ENCODE peak calls at places on chromosomes 2 and 18, in nine cellular contexts. N, H, P, O, X, U, S, W and G are unnamed samples.

GRCh38 chr2:168060956-168061750 is 186.2 kb downstream of the STK39 start:
- DNase-seq in N (no peak), H (no peak), P (no peak), O (peak; percentile 57), X (peak; percentile 4), U (no peak), S (no peak), W (no peak), G (no peak)

GRCh38 chr18:45423664-45424063 is 191.6 kb upstream of the SLC14A2 start:
- DNase-seq in N (peak; percentile 24), H (no peak), P (no peak), O (no peak), X (no peak), U (peak; percentile 58), S (no peak), W (no peak), G (no peak)

GRCh38 chr2:170739507-170740046 is 24.4 kb downstream of the SP5 start:
- DNase-seq in N (no peak), H (no peak), P (no peak), O (no peak), X (no peak), U (no peak), S (no peak), W (no peak), G (no peak)

GRCh38 chr2:15748736-15749323 is 157.2 kb downstream of the DDX1 start:
- DNase-seq in N (no peak), H (peak; percentile 7), P (no peak), O (peak; percentile 56), X (no peak), U (no peak), S (no peak), W (peak; percentile 84), G (no peak)

GRCh38 chr2:239158641-239159475 is 242.0 kb downstream of the HDAC4 start:
- DNase-seq in N (no peak), H (no peak), P (no peak), O (no peak), X (no peak), U (no peak), S (no peak), W (peak; percentile 60), G (no peak)

GRCh38 chr2:235054497-235054896 is 102.7 kb downstream of the SH3BP4 start:
- DNase-seq in N (peak; percentile 38), H (peak; percentile 78), P (no peak), O (no peak), X (no peak), U (no peak), S (no peak), W (no peak), G (no peak)

GRCh38 chr2:97718051-97718882 is 4.9 kb downstream of the ZAP70 start:
- DNase-seq in N (no peak), H (no peak), P (peak; percentile 66), O (no peak), X (no peak), U (no peak), S (peak; percentile 71), W (no peak), G (peak; percentile 69)

GRCh38 chr2:128501022-128501690 is 182.5 kb upstream of the HS6ST1 start:
- DNase-seq in N (no peak), H (no peak), P (no peak), O (no peak), X (no peak), U (no peak), S (no peak), W (no peak), G (no peak)

GRCh38 chr2:131093066-131093842 is at the start of gene FAM168B:
- DNase-seq in N (peak; percentile 98), H (peak; percentile 95), P (peak; percentile 74), O (peak; percentile 93), X (peak; percentile 88), U (peak; percentile 29), S (peak; percentile 89), W (peak; percentile 95), G (peak; percentile 87)

GRCh38 chr2:177169810-177170514 is 42.6 kb upstream of the HNRNPA3 start:
- DNase-seq in N (peak; percentile 43), H (peak; percentile 41), P (no peak), O (no peak), X (no peak), U (peak; percentile 95), S (no peak), W (no peak), G (no peak)

GRCh38 chr2:29080886-29081743 is 6.8 kb upstream of the PCARE start:
- DNase-seq in N (no peak), H (no peak), P (no peak), O (peak; percentile 67), X (no peak), U (no peak), S (no peak), W (no peak), G (no peak)

GRCh38 chr18:51123936-51124486 is 73.5 kb downstream of the MEX3C start:
- DNase-seq in N (no peak), H (no peak), P (no peak), O (no peak), X (no peak), U (no peak), S (no peak), W (no peak), G (no peak)

GRCh38 chr2:99255491-99256318 is at the start of gene LYG2:
- DNase-seq in N (no peak), H (no peak), P (no peak), O (no peak), X (no peak), U (no peak), S (no peak), W (no peak), G (no peak)

GRCh38 chr18:13500891-13501887 is 225.2 kb downstream of the FAM210A start:
- DNase-seq in N (no peak), H (no peak), P (no peak), O (peak; percentile 62), X (no peak), U (peak; percentile 65), S (no peak), W (peak; percentile 63), G (no peak)

GRCh38 chr2:241036964-241037421 is 38.6 kb downstream of the SNED1 start:
- DNase-seq in N (no peak), H (no peak), P (no peak), O (no peak), X (no peak), U (no peak), S (no peak), W (peak; percentile 53), G (no peak)

GRCh38 chr2:12514168-12514567 is 202.6 kb upstream of the TRIB2 start:
- DNase-seq in N (no peak), H (no peak), P (no peak), O (no peak), X (no peak), U (no peak), S (no peak), W (no peak), G (no peak)

GRCh38 chr2:148044322-148044721 is 23.4 kb downstream of the MBD5 start:
- DNase-seq in N (no peak), H (no peak), P (no peak), O (no peak), X (peak; percentile 41), U (no peak), S (no peak), W (no peak), G (no peak)

GRCh38 chr2:30492619-30493018 is 45.6 kb downstream of the LCLAT1 start:
- DNase-seq in N (no peak), H (no peak), P (no peak), O (no peak), X (no peak), U (no peak), S (no peak), W (no peak), G (no peak)